ENCODE peak calls at places on chromosomes 11 and 22, in seven cellular contexts. H is right cardiac atrium, P is brain microvascular endothelial cell, D is heart left ventricle, G is IMR-90, T is mammary epithelial cell, A is adrenal gland. R is an unnamed sample.

GRCh38 chr11:4495487-4495886 is 13.0 kb downstream of the OR52K1 start:
- DNase-seq in H (no peak), P (no peak), D (no peak), G (no peak), T (no peak), A (no peak), R (no peak)

GRCh38 chr11:3000032-3000961 is 8.2 kb upstream of the NAP1L4 start:
- DNase-seq in H (peak; percentile 68), P (peak; percentile 71), D (peak; percentile 85), G (peak; percentile 60), T (peak; percentile 96), A (peak; percentile 34), R (peak; percentile 78)

GRCh38 chr11:20353829-20354434 is 9.6 kb upstream of the HTATIP2 start:
- DNase-seq in H (no peak), P (peak; percentile 31), D (no peak), G (peak; percentile 48), T (peak; percentile 26), A (peak; percentile 48), R (peak; percentile 64)

GRCh38 chr22:40975346-40975745 is 24.2 kb downstream of the RBX1 start:
- DNase-seq in H (no peak), P (no peak), D (no peak), G (no peak), T (no peak), A (no peak), R (no peak)

GRCh38 chr11:76724162-76724768 is 53.7 kb upstream of the LRRC32 start:
- DNase-seq in H (no peak), P (no peak), D (no peak), G (no peak), T (no peak), A (no peak), R (peak; percentile 74)

GRCh38 chr11:3642071-3642951 is 519 bp upstream of the ART5 start:
- DNase-seq in H (peak; percentile 89), P (peak; percentile 70), D (peak; percentile 87), G (peak; percentile 58), T (peak; percentile 61), A (peak; percentile 76), R (peak; percentile 86)

GRCh38 chr11:33262016-33262638 is 4.9 kb downstream of the HIPK3 start:
- DNase-seq in H (no peak), P (no peak), D (no peak), G (peak; percentile 24), T (no peak), A (no peak), R (peak; percentile 27)

GRCh38 chr22:30402036-30402759 is 5.4 kb downstream of the SEC14L2 start:
- DNase-seq in H (no peak), P (no peak), D (no peak), G (no peak), T (no peak), A (no peak), R (peak; percentile 29)

GRCh38 chr22:27876684-27877083 is 42.4 kb downstream of the PITPNB start:
- DNase-seq in H (no peak), P (peak; percentile 51), D (no peak), G (peak; percentile 27), T (no peak), A (no peak), R (no peak)

GRCh38 chr11:96465537-96465936 is 75.7 kb downstream of the JRKL start:
- DNase-seq in H (no peak), P (no peak), D (no peak), G (no peak), T (no peak), A (peak; percentile 48), R (peak; percentile 63)

GRCh38 chr11:61577383-61578118 is 3.3 kb downstream of the SYT7 start:
- DNase-seq in H (no peak), P (no peak), D (peak; percentile 71), G (no peak), T (no peak), A (no peak), R (no peak)

GRCh38 chr11:44427432-44427831 is 117.5 kb upstream of the ALX4 start:
- DNase-seq in H (no peak), P (no peak), D (no peak), G (no peak), T (no peak), A (no peak), R (peak; percentile 21)

GRCh38 chr11:18608373-18608772 is 8.8 kb downstream of the MISFA start:
- DNase-seq in H (no peak), P (no peak), D (no peak), G (peak; percentile 19), T (no peak), A (no peak), R (peak; percentile 47)

GRCh38 chr11:69915501-69916250 is 96.5 kb upstream of the FGF3 start:
- DNase-seq in H (peak; percentile 91), P (peak; percentile 72), D (peak; percentile 85), G (peak; percentile 76), T (peak; percentile 31), A (peak; percentile 87), R (peak; percentile 77)

GRCh38 chr22:36457688-36458450 is 23.6 kb downstream of the TXN2 start:
- DNase-seq in H (peak; percentile 77), P (no peak), D (peak; percentile 85), G (no peak), T (no peak), A (peak; percentile 66), R (peak; percentile 69)

GRCh38 chr11:102912482-102912830 is 37.7 kb upstream of the MMP12 start:
- DNase-seq in H (no peak), P (no peak), D (no peak), G (peak; percentile 9), T (peak; percentile 54), A (no peak), R (no peak)

GRCh38 chr11:134503104-134503503 is 91.1 kb upstream of the B3GAT1 start:
- DNase-seq in H (no peak), P (no peak), D (no peak), G (no peak), T (no peak), A (no peak), R (no peak)

GRCh38 chr11:27882066-27882697 is 181.9 kb upstream of the BDNF start:
- DNase-seq in H (no peak), P (no peak), D (no peak), G (peak; percentile 28), T (no peak), A (no peak), R (no peak)

GRCh38 chr11:126573325-126574076 is 218.0 kb downstream of the ST3GAL4 start:
- DNase-seq in H (no peak), P (no peak), D (no peak), G (no peak), T (no peak), A (no peak), R (peak; percentile 33)

DNA sequence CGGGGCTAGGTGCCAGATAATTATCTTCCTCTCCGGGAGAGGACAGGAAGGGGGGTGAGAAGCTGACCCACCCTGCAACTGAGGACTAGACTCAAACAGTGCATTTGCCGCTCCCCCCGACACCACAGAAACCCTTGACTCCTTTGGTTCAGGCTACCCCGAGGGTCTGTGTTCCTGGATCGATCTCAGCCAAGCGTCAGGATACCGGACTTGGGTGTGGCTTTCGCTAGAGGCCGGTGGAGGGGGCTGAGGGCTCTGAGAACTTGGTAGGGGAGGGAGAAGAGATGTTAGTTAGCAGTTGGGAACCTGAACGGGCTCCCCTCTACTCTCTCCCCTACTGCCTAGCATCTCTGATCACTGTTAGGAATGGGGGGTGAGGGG is 840 bp downstream of the SEZ6L start:
- DNase-seq in H (no peak), P (no peak), D (no peak), G (no peak), T (no peak), A (no peak), R (no peak)
- H3K27ac ChIP-seq in H (no peak overlapping the region), P (no peak overlapping the region), D (no peak overlapping the region), G (no peak overlapping the region), T (no peak overlapping the region), A (peak overlapping the region; percentile 8), R (no peak overlapping the region)

DNA sequence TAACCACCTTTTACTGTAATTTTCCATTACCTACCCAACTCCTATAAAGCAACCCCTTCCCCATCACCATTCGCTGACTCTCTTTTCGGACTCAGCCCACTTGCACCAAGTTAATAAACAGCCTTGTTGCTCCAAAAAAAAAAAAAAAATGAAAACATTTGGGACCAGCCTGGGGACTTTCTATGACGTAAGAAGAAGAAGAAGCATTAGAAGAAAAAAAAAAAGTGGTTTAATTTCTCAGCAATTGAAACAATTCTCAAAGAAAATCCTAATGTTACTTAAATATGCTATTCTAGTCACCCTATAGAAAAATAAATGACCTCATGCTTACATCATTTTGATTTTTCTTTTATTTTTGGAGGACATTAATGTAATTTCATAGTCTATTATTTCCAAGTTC is 301.5 kb upstream of the ANO3 start:
- DNase-seq in H (no peak), P (no peak), D (no peak), G (no peak), T (no peak), A (no peak), R (no peak)
- H3K4me3 ChIP-seq in H (no peak overlapping the region), P (no peak overlapping the region), D (no peak overlapping the region), G (no peak overlapping the region), T (no peak overlapping the region), A (no peak overlapping the region), R (no peak overlapping the region)

GRCh38 chr11:17179972-17180371 is 27.8 kb downstream of the PIK3C2A start:
- DNase-seq in H (no peak), P (no peak), D (no peak), G (no peak), T (no peak), A (no peak), R (no peak)

GRCh38 chr11:17184882-17185587 is 22.8 kb downstream of the PIK3C2A start:
- DNase-seq in H (no peak), P (no peak), D (no peak), G (no peak), T (no peak), A (no peak), R (no peak)

GRCh38 chr11:17185938-17186337 is 21.8 kb downstream of the PIK3C2A start:
- DNase-seq in H (no peak), P (no peak), D (no peak), G (no peak), T (no peak), A (no peak), R (no peak)

GRCh38 chr11:17186932-17187692 is 20.7 kb downstream of the PIK3C2A start:
- DNase-seq in H (no peak), P (no peak), D (no peak), G (no peak), T (no peak), A (no peak), R (no peak)

GRCh38 chr11:17183836-17184235 is 23.9 kb downstream of the PIK3C2A start:
- DNase-seq in H (no peak), P (no peak), D (no peak), G (no peak), T (no peak), A (no peak), R (no peak)
- H3K27ac ChIP-seq in H (no peak overlapping the region), P (no peak overlapping the region), D (no peak overlapping the region), G (no peak overlapping the region), T (no peak overlapping the region), A (no peak overlapping the region), R (no peak overlapping the region)

GRCh38 chr11:35683728-35684339 is 21.3 kb downstream of the TRIM44 start:
- DNase-seq in H (no peak), P (no peak), D (no peak), G (peak; percentile 40), T (peak; percentile 36), A (no peak), R (no peak)

GRCh38 chr11:35680506-35680905 is 17.9 kb downstream of the TRIM44 start:
- DNase-seq in H (no peak), P (no peak), D (no peak), G (no peak), T (no peak), A (no peak), R (no peak)

GRCh38 chr11:35678975-35679374 is 16.4 kb downstream of the TRIM44 start:
- DNase-seq in H (no peak), P (no peak), D (no peak), G (no peak), T (no peak), A (no peak), R (no peak)

GRCh38 chr11:35681181-35681767 is 18.7 kb downstream of the TRIM44 start:
- DNase-seq in H (no peak), P (no peak), D (no peak), G (no peak), T (no peak), A (no peak), R (no peak)

GRCh38 chr11:35682230-35683195 is 19.9 kb downstream of the TRIM44 start:
- DNase-seq in H (no peak), P (no peak), D (no peak), G (no peak), T (no peak), A (peak; percentile 56), R (no peak)
- H3K4me3 ChIP-seq in H (no peak overlapping the region), P (no peak overlapping the region), D (no peak overlapping the region), G (no peak overlapping the region), T (no peak overlapping the region), A (no peak overlapping the region), R (no peak overlapping the region)

R was measured in cardiac muscle cell.